ENCODE peak calls at places on chromosomes 16 and 17, in eight cellular contexts. L, N, R, A, I, G, T and M are unnamed samples.

GRCh38 chr16:86396318-86396882 is 113.9 kb upstream of the FOXF1 start:
- DNase-seq in L (peak), N (peak), R (peak), A (peak), I (no peak), G (no peak), T (no peak), M (peak)

GRCh38 chr16:70496513-70496912 is 26.8 kb downstream of the COG4 start:
- DNase-seq in L (no peak), N (no peak), R (no peak), A (no peak), I (no peak), G (no peak), T (no peak), M (no peak)

GRCh38 chr17:28551421-28552186 is 820 bp downstream of the UNC119 start:
- DNase-seq in L (peak), N (no peak), R (no peak), A (peak), I (peak), G (no peak), T (no peak), M (peak)

GRCh38 chr16:71383054-71383773 is 24.7 kb downstream of the CALB2 start:
- DNase-seq in L (no peak), N (no peak), R (peak), A (no peak), I (no peak), G (no peak), T (no peak), M (peak)

GRCh38 chr16:86299882-86300490 is 210.3 kb upstream of the FOXF1 start:
- DNase-seq in L (no peak), N (no peak), R (no peak), A (no peak), I (no peak), G (no peak), T (no peak), M (no peak)

GRCh38 chr16:21263640-21264211 is 14.4 kb downstream of the CRYM start:
- DNase-seq in L (peak), N (peak), R (peak), A (peak), I (peak), G (no peak), T (peak), M (no peak)

GRCh38 chr16:66426112-66427035 is 721 bp upstream of the BEAN1 start:
- DNase-seq in L (no peak), N (no peak), R (no peak), A (no peak), I (no peak), G (no peak), T (no peak), M (no peak)

GRCh38 chr16:84209989-84210388 is 19.0 kb downstream of the ADAD2 start:
- DNase-seq in L (no peak), N (no peak), R (no peak), A (no peak), I (no peak), G (no peak), T (no peak), M (no peak)

GRCh38 chr17:69246726-69247375 is 18.2 kb upstream of the ABCA10 start:
- DNase-seq in L (peak), N (peak), R (peak), A (peak), I (peak), G (peak), T (peak), M (peak)

GRCh38 chr16:2035431-2036199 is 8.9 kb downstream of the NHERF2 start:
- DNase-seq in L (no peak), N (peak), R (peak), A (peak), I (peak), G (peak), T (no peak), M (peak)

GRCh38 chr16:51376080-51376479 is 225.0 kb upstream of the SALL1 start:
- DNase-seq in L (no peak), N (no peak), R (no peak), A (no peak), I (no peak), G (no peak), T (no peak), M (no peak)

GRCh38 chr17:7328840-7329359 is at the start of gene NEURL4:
- DNase-seq in L (peak), N (no peak), R (no peak), A (peak), I (no peak), G (no peak), T (peak), M (no peak)

GRCh38 chr16:10624527-10624926 is 44.1 kb upstream of the EMP2 start:
- DNase-seq in L (no peak), N (peak), R (no peak), A (no peak), I (no peak), G (no peak), T (no peak), M (no peak)

GRCh38 chr16:85840801-85841200 is 41.3 kb downstream of the COX4I1 start:
- DNase-seq in L (no peak), N (no peak), R (no peak), A (no peak), I (no peak), G (no peak), T (no peak), M (no peak)

GRCh38 chr16:21570676-21571017 is 28.7 kb upstream of the METTL9 start:
- DNase-seq in L (no peak), N (no peak), R (no peak), A (no peak), I (no peak), G (no peak), T (no peak), M (no peak)

GRCh38 chr17:28953444-28954118 is 2.3 kb upstream of the PHF12 start:
- DNase-seq in L (peak), N (peak), R (peak), A (peak), I (peak), G (peak), T (no peak), M (peak)

GRCh38 chr16:5062790-5063765 is 2.7 kb downstream of the C16orf89 start:
- DNase-seq in L (no peak), N (no peak), R (no peak), A (no peak), I (no peak), G (no peak), T (no peak), M (no peak)

GRCh38 chr17:61487161-61487654 is 35.0 kb downstream of the TBX4 start:
- DNase-seq in L (no peak), N (no peak), R (peak), A (no peak), I (no peak), G (no peak), T (no peak), M (no peak)

GRCh38 chr17:63928966-63929695 is 3.0 kb downstream of the CD79B start:
- DNase-seq in L (no peak), N (no peak), R (no peak), A (no peak), I (no peak), G (no peak), T (no peak), M (no peak)

GRCh38 chr17:48997103-48997826 is at the start of gene IGF2BP1:
- DNase-seq in L (no peak), N (no peak), R (peak), A (peak), I (no peak), G (no peak), T (no peak), M (peak)